ENCODE peak calls at places on chromosome 16, in nine cellular contexts. S, H, A, J, Y, W, I, E and M are unnamed samples.
A peak's percentile ranks its signal among the peaks of the same experiment; 100 is the strongest.

GRCh38 chr16:70725024-70725911 is 39.4 kb upstream of the MTSS2 start:
- DNase-seq in S (no peak), H (no peak), A (no peak), J (no peak), Y (no peak), W (no peak), I (no peak), E (no peak), M (no peak)

GRCh38 chr16:57736419-57737281 is 1.1 kb downstream of the KATNB1 start:
- DNase-seq in S (no peak), H (no peak), A (peak; percentile 51), J (no peak), Y (peak; percentile 69), W (peak; percentile 56), I (peak; percentile 70), E (peak; percentile 68), M (peak; percentile 71)

GRCh38 chr16:79411805-79412204 is 188.7 kb downstream of the MAF start:
- DNase-seq in S (no peak), H (no peak), A (no peak), J (no peak), Y (no peak), W (no peak), I (no peak), E (no peak), M (no peak)

GRCh38 chr16:50530277-50531236 is 17.6 kb upstream of the NKD1 start:
- DNase-seq in S (no peak), H (no peak), A (no peak), J (no peak), Y (peak; percentile 91), W (no peak), I (no peak), E (no peak), M (peak; percentile 82)

GRCh38 chr16:81693467-81694303 is 85.4 kb upstream of the PLCG2 start:
- DNase-seq in S (no peak), H (no peak), A (no peak), J (no peak), Y (no peak), W (no peak), I (peak; percentile 91), E (no peak), M (no peak)

GRCh38 chr16:31357324-31358156 is 2.6 kb downstream of the ITGAX start:
- DNase-seq in S (no peak), H (no peak), A (no peak), J (no peak), Y (no peak), W (no peak), I (no peak), E (no peak), M (no peak)

GRCh38 chr16:21643787-21644186 is 8.6 kb downstream of the IGSF6 start:
- DNase-seq in S (no peak), H (no peak), A (no peak), J (no peak), Y (no peak), W (no peak), I (no peak), E (no peak), M (no peak)

GRCh38 chr16:17408296-17408695 is 62.5 kb downstream of the XYLT1 start:
- DNase-seq in S (no peak), H (no peak), A (no peak), J (no peak), Y (no peak), W (no peak), I (no peak), E (no peak), M (no peak)

GRCh38 chr16:10453159-10453510 is 67.3 kb downstream of the ATF7IP2 start:
- DNase-seq in S (no peak), H (no peak), A (no peak), J (no peak), Y (no peak), W (no peak), I (no peak), E (no peak), M (no peak)

GRCh38 chr16:82456683-82457082 is 170.1 kb upstream of the CDH13 start:
- DNase-seq in S (no peak), H (no peak), A (peak; percentile 77), J (peak; percentile 38), Y (peak; percentile 65), W (peak; percentile 84), I (peak; percentile 81), E (peak; percentile 73), M (peak; percentile 46)

GRCh38 chr16:82262244-82262643 is 92.2 kb upstream of the MPHOSPH6 start:
- DNase-seq in S (no peak), H (no peak), A (no peak), J (no peak), Y (no peak), W (no peak), I (no peak), E (no peak), M (no peak)

GRCh38 chr16:3687792-3688191 is 29.5 kb downstream of the TRAP1 start:
- DNase-seq in S (no peak), H (no peak), A (no peak), J (no peak), Y (no peak), W (no peak), I (no peak), E (no peak), M (no peak)

GRCh38 chr16:84315422-84315821 is 20.7 kb downstream of the WFDC1 start:
- DNase-seq in S (no peak), H (no peak), A (no peak), J (no peak), Y (peak; percentile 56), W (no peak), I (no peak), E (no peak), M (no peak)

GRCh38 chr16:4753227-4753626 is 13.7 kb downstream of the ZNF500 start:
- DNase-seq in S (no peak), H (no peak), A (no peak), J (no peak), Y (no peak), W (no peak), I (no peak), E (no peak), M (no peak)

GRCh38 chr16:66286527-66286926 is 80.0 kb upstream of the CDH5 start:
- DNase-seq in S (no peak), H (no peak), A (no peak), J (no peak), Y (no peak), W (no peak), I (no peak), E (no peak), M (no peak)

GRCh38 chr16:30570621-30571443 is 682 bp downstream of the ZNF688 start:
- DNase-seq in S (no peak), H (no peak), A (peak; percentile 49), J (no peak), Y (no peak), W (no peak), I (no peak), E (peak; percentile 47), M (peak; percentile 14)

GRCh38 chr16:583470-583814 is 6.4 kb upstream of the RAB40C start:
- DNase-seq in S (no peak), H (no peak), A (no peak), J (no peak), Y (no peak), W (peak; percentile 64), I (no peak), E (no peak), M (no peak)

GRCh38 chr16:76207270-76207669 is 69.9 kb upstream of the CNTNAP4 start:
- DNase-seq in S (no peak), H (no peak), A (no peak), J (no peak), Y (no peak), W (no peak), I (no peak), E (no peak), M (peak; percentile 13)

GRCh38 chr16:27321013-27321960 is 7.5 kb downstream of the IL4R start:
- DNase-seq in S (no peak), H (no peak), A (no peak), J (no peak), Y (peak; percentile 87), W (no peak), I (no peak), E (no peak), M (peak; percentile 63)

GRCh38 chr16:54213322-54213721 is 73.3 kb downstream of the IRX3 start:
- DNase-seq in S (no peak), H (no peak), A (no peak), J (no peak), Y (no peak), W (no peak), I (no peak), E (no peak), M (no peak)

GRCh38 chr16:89827383-89828198 is 684 bp upstream of the SPIRE2 start:
- DNase-seq in S (no peak), H (no peak), A (peak; percentile 34), J (no peak), Y (peak; percentile 45), W (no peak), I (peak; percentile 77), E (peak; percentile 74), M (peak; percentile 45)

GRCh38 chr16:71524566-71525553 is 1.4 kb upstream of the CHST4 start:
- DNase-seq in S (no peak), H (no peak), A (no peak), J (no peak), Y (peak; percentile 48), W (no peak), I (no peak), E (no peak), M (no peak)

GRCh38 chr16:7714775-7715174 is 382.1 kb downstream of the RBFOX1 start:
- DNase-seq in S (no peak), H (no peak), A (no peak), J (no peak), Y (no peak), W (no peak), I (no peak), E (no peak), M (no peak)

GRCh38 chr16:57141822-57142631 is 43.8 kb downstream of the PSME3IP1 start:
- DNase-seq in S (no peak), H (no peak), A (no peak), J (peak; percentile 89), Y (peak; percentile 23), W (no peak), I (no peak), E (no peak), M (no peak)

GRCh38 chr16:85120006-85120340 is 7.7 kb upstream of the CIBAR2 start:
- DNase-seq in S (no peak), H (no peak), A (no peak), J (no peak), Y (no peak), W (peak; percentile 15), I (no peak), E (no peak), M (no peak)

GRCh38 chr16:20614201-20615141 is 38.3 kb upstream of the ACSM2B start:
- DNase-seq in S (no peak), H (no peak), A (no peak), J (no peak), Y (no peak), W (no peak), I (no peak), E (no peak), M (no peak)

GRCh38 chr16:75226550-75227360 is 8.0 kb downstream of the CTRB1 start:
- DNase-seq in S (no peak), H (no peak), A (no peak), J (no peak), Y (no peak), W (no peak), I (no peak), E (no peak), M (no peak)

GRCh38 chr16:87661561-87661960 is 59.3 kb downstream of the JPH3 start:
- DNase-seq in S (no peak), H (no peak), A (peak; percentile 81), J (peak; percentile 97), Y (peak; percentile 15), W (peak; percentile 79), I (no peak), E (peak; percentile 42), M (peak; percentile 11)

GRCh38 chr16:52069866-52070265 is 477.1 kb downstream of the TOX3 start:
- DNase-seq in S (no peak), H (no peak), A (peak; percentile 19), J (no peak), Y (peak; percentile 45), W (peak; percentile 67), I (peak; percentile 48), E (no peak), M (peak; percentile 42)

GRCh38 chr16:53893731-53894435 is 189.9 kb downstream of the FTO start:
- DNase-seq in S (no peak), H (no peak), A (no peak), J (no peak), Y (peak; percentile 90), W (no peak), I (peak; percentile 71), E (peak; percentile 29), M (peak; percentile 45)

GRCh38 chr16:86073103-86073625 is 174.2 kb downstream of the IRF8 start:
- DNase-seq in S (no peak), H (no peak), A (no peak), J (no peak), Y (no peak), W (no peak), I (no peak), E (no peak), M (no peak)